ENCODE peak calls at places on chromosome 3, in nine cellular contexts. M, N, A, J, C, I, K, F and P are unnamed samples.

GRCh38 chr3:30346927-30347320 is 259.5 kb upstream of the TGFBR2 start:
- DNase-seq in F (no peak), K (no peak), J (no peak), N (no peak), C (no peak), A (no peak), M (no peak), I (no peak), P (no peak)

GRCh38 chr3:15220661-15221060 is 14.6 kb downstream of the CAPN7 start:
- DNase-seq in I (no peak), K (no peak), J (no peak), C (no peak), A (no peak), M (no peak), F (no peak), N (no peak), P (no peak)

GRCh38 chr3:150469031-150469930 is 61.2 kb downstream of the TSC22D2 start:
- DNase-seq in I (peak), J (no peak), F (no peak), A (no peak), K (no peak), N (peak), C (no peak), M (no peak), P (no peak)

GRCh38 chr3:78994174-78995027 is 773.4 kb downstream of the ROBO1 start:
- DNase-seq in M (no peak), K (no peak), N (no peak), J (no peak), C (no peak), F (no peak), A (no peak), I (no peak), P (no peak)

GRCh38 chr3:169147246-169148008 is 516.1 kb downstream of the MECOM start:
- DNase-seq in C (no peak), I (no peak), J (peak), A (peak), K (no peak), F (peak), N (peak), M (no peak), P (peak)

GRCh38 chr3:129552287-129553050 is 9.5 kb downstream of the H1-8 start:
- DNase-seq in F (no peak), N (no peak), I (peak), C (no peak), J (no peak), K (no peak), A (no peak), M (no peak), P (peak)

GRCh38 chr3:150545419-150546225 is 674 bp downstream of the SERP1 start:
- DNase-seq in N (peak), M (no peak), K (peak), C (peak), J (no peak), A (peak), F (peak), I (no peak), P (no peak)

GRCh38 chr3:150725548-150725947 is 21.8 kb upstream of the ERICH6 start:
- DNase-seq in A (no peak), C (no peak), J (no peak), I (no peak), M (no peak), F (peak), N (no peak), K (no peak), P (no peak)

GRCh38 chr3:177751770-177752169 is 554.5 kb upstream of the TBL1XR1 start:
- DNase-seq in C (no peak), I (no peak), J (no peak), A (no peak), N (no peak), F (peak), K (no peak), M (no peak), P (no peak)

GRCh38 chr3:41364736-41365135 is 165.4 kb downstream of the CTNNB1 start:
- DNase-seq in A (no peak), J (no peak), N (no peak), F (no peak), I (no peak), C (no peak), M (no peak), K (no peak), P (no peak)

GRCh38 chr3:174776123-174776522 is 83.0 kb upstream of the NAALADL2 start:
- DNase-seq in F (no peak), N (no peak), A (no peak), M (no peak), I (no peak), J (no peak), C (no peak), K (no peak), P (no peak)

GRCh38 chr3:185215873-185216586 is 37.8 kb downstream of the EHHADH start:
- DNase-seq in M (no peak), I (no peak), A (peak), N (no peak), F (no peak), K (no peak), J (no peak), C (no peak), P (no peak)